ENCODE peak calls at places on chromosome 1, in eight cellular contexts. F, Y, Z, C, U, P, I and G are unnamed samples.
A peak's percentile ranks its signal among the peaks of the same experiment; 100 is the strongest.

GRCh38 chr1:209899948-209900347 is 38.1 kb upstream of the SYT14 start:
- DNase-seq in C (no peak), P (no peak), F (no peak), I (peak; percentile 42), U (peak; percentile 91), Y (no peak), Z (no peak), G (no peak)

GRCh38 chr1:97307151-97307550 is 585.6 kb downstream of the PTBP2 start:
- DNase-seq in Y (no peak), C (peak; percentile 22), U (no peak), Z (no peak), I (no peak), P (no peak), F (no peak), G (no peak)

GRCh38 chr1:175191654-175192053 is 922 bp downstream of the KIAA0040 start:
- DNase-seq in U (peak; percentile 37), P (no peak), F (no peak), Y (no peak), Z (no peak), I (peak; percentile 21), C (peak; percentile 3), G (no peak)

GRCh38 chr1:88867743-88868521 is 23.4 kb downstream of the GTF2B start:
- DNase-seq in C (peak; percentile 61), I (no peak), F (peak; percentile 59), Y (no peak), P (no peak), Z (no peak), U (no peak), G (no peak)

GRCh38 chr1:110155878-110156522 is 5.7 kb downstream of the SLC6A17 start:
- DNase-seq in Y (peak; percentile 70), P (peak; percentile 90), C (peak; percentile 70), U (peak; percentile 76), I (peak; percentile 16), F (peak; percentile 31), Z (no peak), G (peak; percentile 97)

GRCh38 chr1:53137729-53138128 is 4.7 kb downstream of the SLC1A7 start:
- DNase-seq in C (no peak), U (peak; percentile 43), F (no peak), I (no peak), Z (no peak), P (no peak), Y (peak; percentile 8), G (no peak)

GRCh38 chr1:11907275-11908138 is 18.7 kb downstream of the KIAA2013 start:
- DNase-seq in U (peak; percentile 98), F (peak; percentile 92), P (peak; percentile 96), I (peak; percentile 82), Z (peak; percentile 86), Y (peak; percentile 93), C (peak; percentile 97), G (peak; percentile 92)

GRCh38 chr1:203860396-203860951 is 925 bp upstream of the SNRPE start:
- DNase-seq in U (peak; percentile 46), Z (no peak), I (peak; percentile 66), P (peak; percentile 12), Y (peak; percentile 59), C (peak; percentile 61), F (peak; percentile 36), G (peak; percentile 58)

GRCh38 chr1:165543651-165544452 is at the start of gene LRRC52:
- DNase-seq in Z (no peak), C (no peak), I (peak; percentile 44), P (peak; percentile 66), U (peak; percentile 68), Y (peak; percentile 84), F (no peak), G (no peak)

GRCh38 chr1:194347184-194347583 is 1160.8 kb upstream of the B3GALT2 start:
- DNase-seq in Y (no peak), Z (no peak), I (no peak), P (no peak), C (no peak), U (no peak), F (no peak), G (no peak)

GRCh38 chr1:194339451-194339850 is 1153.0 kb upstream of the B3GALT2 start:
- DNase-seq in P (no peak), Z (no peak), I (no peak), U (no peak), F (no peak), Y (no peak), C (no peak), G (no peak)

GRCh38 chr1:194341587-194341986 is 1155.2 kb upstream of the B3GALT2 start:
- DNase-seq in Z (no peak), P (no peak), F (no peak), C (no peak), Y (no peak), I (no peak), U (no peak), G (no peak)

GRCh38 chr1:194338241-194338948 is 1152.0 kb upstream of the B3GALT2 start:
- DNase-seq in U (no peak), C (no peak), I (no peak), Z (no peak), F (no peak), Y (no peak), P (no peak), G (no peak)

GRCh38 chr1:194342484-194343262 is 1156.3 kb upstream of the B3GALT2 start:
- DNase-seq in C (no peak), P (no peak), U (peak; percentile 85), F (no peak), I (no peak), Z (no peak), Y (no peak), G (no peak)
- TF ChIP-seq CTCF in C (no peak), P (no peak), U (peak; percentile 81), F (no peak), I (peak; percentile 27), Z (no peak), Y (no peak), G (no peak)

GRCh38 chr1:229266269-229266668 is 4.6 kb upstream of the RAB4A start:
- DNase-seq in Y (no peak), P (no peak), U (no peak), I (no peak), C (no peak), F (no peak), Z (no peak), G (no peak)

GRCh38 chr1:229271448-229272120 is 673 bp downstream of the RAB4A start:
- DNase-seq in Y (no peak), C (peak; percentile 35), U (peak; percentile 51), I (no peak), Z (no peak), F (no peak), P (peak; percentile 60), G (no peak)

GRCh38 chr1:229266832-229267500 is 3.9 kb upstream of the RAB4A start:
- DNase-seq in C (no peak), Y (no peak), I (no peak), U (no peak), Z (no peak), F (no peak), P (no peak), G (no peak)

GRCh38 chr1:229270547-229271447 is at the start of gene RAB4A:
- DNase-seq in C (peak; percentile 80), Z (peak; percentile 60), Y (peak; percentile 95), U (peak; percentile 86), P (peak; percentile 90), I (peak; percentile 96), F (peak; percentile 59), G (peak; percentile 78)

GRCh38 chr1:229268505-229268904 is 2.4 kb upstream of the RAB4A start:
- DNase-seq in I (no peak), U (no peak), C (peak; percentile 35), Y (no peak), P (no peak), Z (peak; percentile 81), F (no peak), G (no peak)
- TF ChIP-seq CTCF in I (no peak), U (no peak), C (no peak), Y (no peak), P (no peak), Z (no peak), F (no peak), G (no peak)

GRCh38 chr1:9687120-9687875 is 35.8 kb downstream of the PIK3CD start:
- DNase-seq in P (peak; percentile 76), C (no peak), F (no peak), I (peak; percentile 61), Z (peak; percentile 39), Y (peak; percentile 60), U (peak; percentile 84), G (peak; percentile 56)
- TF ChIP-seq CTCF in P (peak; percentile 10), C (peak; percentile 17), F (peak; percentile 29), I (no peak), Z (no peak), Y (no peak), U (no peak), G (no peak)

GRCh38 chr1:58249729-58250586 is 296.6 kb downstream of the OMA1 start:
- DNase-seq in C (peak; percentile 18), I (no peak), Y (peak; percentile 62), Z (no peak), P (peak; percentile 68), F (peak; percentile 9), U (peak; percentile 92), G (peak; percentile 50)

GRCh38 chr1:58249371-58249728 is 297.2 kb downstream of the OMA1 start:
- DNase-seq in I (no peak), C (no peak), U (no peak), Z (no peak), Y (no peak), P (no peak), F (no peak), G (no peak)

GRCh38 chr1:58250587-58250948 is 296.0 kb downstream of the OMA1 start:
- DNase-seq in C (no peak), U (no peak), Y (no peak), P (no peak), Z (no peak), F (no peak), I (no peak), G (no peak)

GRCh38 chr1:58248067-58248466 is 298.5 kb downstream of the OMA1 start:
- DNase-seq in Y (no peak), I (no peak), U (no peak), C (no peak), F (no peak), P (no peak), Z (no peak), G (no peak)

GRCh38 chr1:58251415-58252073 is 295.0 kb downstream of the OMA1 start:
- DNase-seq in C (no peak), U (peak; percentile 85), P (no peak), Y (no peak), I (peak; percentile 5), Z (no peak), F (no peak), G (no peak)
- TF ChIP-seq CTCF in C (peak; percentile 17), U (peak; percentile 45), P (peak; percentile 39), Y (peak; percentile 7), I (no peak), Z (no peak), F (peak; percentile 14), G (no peak)

GRCh38 chr1:70324683-70325082 is 29.8 kb downstream of the ANKRD13C start:
- DNase-seq in C (no peak), Z (no peak), P (no peak), U (peak; percentile 26), Y (no peak), I (no peak), F (no peak), G (no peak)
- TF ChIP-seq CTCF in C (no peak), Z (no peak), P (no peak), U (peak; percentile 63), Y (no peak), I (no peak), F (no peak), G (no peak)

GRCh38 chr1:182147136-182147815 is 85.8 kb upstream of the ZNF648 start:
- DNase-seq in F (no peak), Y (no peak), P (no peak), I (no peak), Z (no peak), C (peak; percentile 2), U (no peak), G (no peak)
- TF ChIP-seq CTCF in F (no peak), Y (no peak), P (no peak), I (no peak), Z (no peak), C (no peak), U (no peak), G (no peak)